ENCODE peak calls at places on chromosomes 4 and X, in seven cellular contexts. G is NCI-H2081 treated with DMSO at 0.1 percent for 48 hours, L is hepatic stellate cell, Z is NCI-H1694 treated with DMSO at 0.1 percent for 48 hours, P is iris pigment epithelial cell, K is posterior cingulate gyrus, R is B cell. N is an unnamed sample.

GRCh38 chr4:98113005-98113404 is 30.3 kb downstream of the STPG2 start:
- DNase-seq in L (no peak), G (no peak), P (peak; percentile 54), R (no peak), K (no peak), Z (peak; percentile 41), N (peak; percentile 40)

GRCh38 chr4:87130985-87131753 is 89.2 kb downstream of the KLHL8 start:
- DNase-seq in P (no peak), K (no peak), G (no peak), R (no peak), Z (no peak), L (no peak), N (no peak)

GRCh38 chr4:2836391-2836859 is 7.2 kb upstream of the ADD1 start:
- DNase-seq in P (no peak), Z (no peak), L (no peak), K (no peak), R (no peak), G (no peak), N (no peak)

GRCh38 chrX:40261955-40262596 is 164.3 kb upstream of the BCOR start:
- DNase-seq in Z (no peak), L (no peak), P (no peak), G (no peak), R (no peak), K (no peak), N (no peak)

GRCh38 chr4:171719691-171720090 is 93.5 kb upstream of the GALNTL6 start:
- DNase-seq in R (no peak), P (no peak), G (no peak), Z (no peak), L (no peak), K (no peak), N (no peak)

GRCh38 chr4:107183155-107183774 is 147.2 kb upstream of the DKK2 start:
- DNase-seq in G (no peak), P (peak; percentile 75), K (no peak), Z (peak; percentile 46), L (peak; percentile 1), R (no peak), N (no peak)

GRCh38 chr4:20496078-20496477 is 204.2 kb upstream of the PACRGL start:
- DNase-seq in G (no peak), L (no peak), P (peak; percentile 21), Z (no peak), K (no peak), R (no peak), N (no peak)

GRCh38 chr4:853416-853781 is 27.5 kb upstream of the CPLX1 start:
- DNase-seq in K (no peak), L (no peak), Z (no peak), P (no peak), G (no peak), R (peak; percentile 18), N (no peak)

GRCh38 chrX:22690116-22690515 is 309.6 kb upstream of the DDX53 start:
- DNase-seq in Z (no peak), K (no peak), P (no peak), G (no peak), R (no peak), L (no peak), N (no peak)

GRCh38 chrX:69238153-69238959 is 73.1 kb upstream of the PJA1 start:
- DNase-seq in R (no peak), Z (peak; percentile 72), P (no peak), G (no peak), L (no peak), K (peak; percentile 56), N (peak; percentile 97)

GRCh38 chr4:5211274-5211852 is 160.1 kb downstream of the STK32B start:
- DNase-seq in Z (no peak), K (no peak), R (no peak), L (no peak), P (no peak), G (no peak), N (no peak)

GRCh38 chrX:7168366-7168765 is 20.4 kb upstream of the PUDP start:
- DNase-seq in K (no peak), P (no peak), R (no peak), Z (no peak), G (no peak), L (no peak), N (no peak)

GRCh38 chrX:112147206-112147605 is 64.6 kb upstream of the TRPC5 start:
- DNase-seq in K (no peak), P (peak; percentile 0), R (no peak), L (peak; percentile 7), Z (peak; percentile 1), G (no peak), N (no peak)

GRCh38 chrX:32408389-32408788 is 803.0 kb downstream of the DMD start:
- DNase-seq in R (peak; percentile 4), K (no peak), Z (no peak), L (no peak), P (peak; percentile 15), G (no peak), N (no peak)

GRCh38 chrX:46279925-46280313 is 265.3 kb downstream of the ZNF674 start:
- DNase-seq in G (no peak), R (no peak), P (peak; percentile 38), K (no peak), Z (no peak), L (no peak), N (no peak)

GRCh38 chr4:92483341-92483740 is 179.6 kb downstream of the GRID2 start:
- DNase-seq in K (no peak), R (no peak), G (no peak), L (no peak), Z (no peak), P (no peak), N (no peak)

GRCh38 chr4:99067617-99068016 is 21.0 kb downstream of the ADH5 start:
- DNase-seq in Z (no peak), G (no peak), K (no peak), P (no peak), R (no peak), L (no peak), N (no peak)

GRCh38 chrX:139882299-139882698 is 50.6 kb downstream of the ATP11C start:
- DNase-seq in L (no peak), P (peak; percentile 26), K (no peak), Z (no peak), R (no peak), G (no peak), N (no peak)

GRCh38 chrX:44072631-44073030 is 99.4 kb upstream of the NDP start:
- DNase-seq in P (no peak), R (no peak), K (no peak), Z (no peak), G (no peak), L (no peak), N (peak; percentile 56)

N was measured in NCI-H446 treated with DMSO at 0.1 percent for 48 hours.